ENCODE peak calls at places on chromosomes 5 and 9, in seven cellular contexts. P, I, S, N, V, T and G are unnamed samples. For H3K4me1, the result is how much of the 10 kb centered on the place peaks cover.

GRCh38 chr5:142749321-142749720 is 20.9 kb upstream of the ARHGAP26 start:
- DNase-seq in P (no peak), I (no peak), S (no peak), N (no peak), V (no peak), T (no peak), G (no peak)

GRCh38 chr9:112540800-112541199 is 54.2 kb downstream of the KIAA1958 start:
- DNase-seq in P (no peak), I (no peak), S (no peak), N (no peak), V (no peak), T (no peak), G (no peak)

GRCh38 chr9:93702261-93702660 is 125.9 kb downstream of the PHF2 start:
- DNase-seq in P (no peak), I (no peak), S (no peak), N (no peak), V (no peak), T (no peak), G (no peak)

GRCh38 chr5:17213938-17214337 is 3.5 kb upstream of the BASP1 start:
- DNase-seq in P (no peak), I (no peak), S (no peak), N (no peak), V (no peak), T (no peak), G (no peak)

GRCh38 chr9:69081261-69081660 is 45.7 kb downstream of the FXN start:
- DNase-seq in P (no peak), I (no peak), S (no peak), N (no peak), V (no peak), T (no peak), G (no peak)

GRCh38 chr5:141973871-141974595 is 5.1 kb downstream of the RNF14 start:
- DNase-seq in P (no peak), I (no peak), S (no peak), N (no peak), V (no peak), T (no peak), G (no peak)

GRCh38 chr5:77367733-77368132 is 124.4 kb downstream of the WDR41 start:
- DNase-seq in P (no peak), I (peak), S (no peak), N (peak), V (no peak), T (no peak), G (no peak)

GRCh38 chr9:109745335-109746283 is 34.4 kb upstream of the PALM2AKAP2 start:
- DNase-seq in P (peak), I (no peak), S (peak), N (no peak), V (no peak), T (no peak), G (peak)

GRCh38 chr5:105230516-105230915 is 1667.9 kb upstream of the NUDT12 start:
- DNase-seq in P (no peak), I (no peak), S (no peak), N (no peak), V (peak), T (no peak), G (no peak)

GRCh38 chr9:69951411-69951810 is 92.2 kb upstream of the MAMDC2 start:
- DNase-seq in P (no peak), I (no peak), S (no peak), N (no peak), V (no peak), T (no peak), G (no peak)

GRCh38 chr5:10536931-10537579 is 26.8 kb upstream of the ANKRD33B start:
- DNase-seq in P (no peak), I (no peak), S (no peak), N (no peak), V (peak), T (no peak), G (no peak)

GRCh38 chr5:173310861-173311515 is 17.2 kb downstream of the STC2 start:
- DNase-seq in P (no peak), I (no peak), S (peak), N (no peak), V (no peak), T (no peak), G (peak)

GRCh38 chr5:38148021-38148625 is 110.2 kb upstream of the EGFLAM start:
- DNase-seq in P (no peak), I (no peak), S (no peak), N (no peak), V (no peak), T (no peak), G (no peak)

GRCh38 chr5:84623034-84623433 is 238.4 kb upstream of the EDIL3 start:
- DNase-seq in P (no peak), I (no peak), S (no peak), N (no peak), V (no peak), T (no peak), G (no peak)

GRCh38 chr5:33715646-33716045 is 176.1 kb downstream of the ADAMTS12 start:
- DNase-seq in P (no peak), I (no peak), S (no peak), N (no peak), V (no peak), T (no peak), G (no peak)

GRCh38 chr5:34915856-34916192 is 313 bp downstream of the BRIX1 start:
- DNase-seq in P (no peak), I (no peak), S (no peak), N (no peak), V (no peak), T (no peak), G (no peak)

GRCh38 chr9:108511200-108511756 is 344.5 kb downstream of the ACTL7B start:
- DNase-seq in P (no peak), I (no peak), S (no peak), N (no peak), V (no peak), T (no peak), G (no peak)

GRCh38 chr5:157177935-157178334 is 2.7 kb upstream of the ITK start:
- DNase-seq in P (no peak), I (peak), S (no peak), N (no peak), V (no peak), T (no peak), G (no peak)

GRCh38 chr9:124505006-124505900 is 1.9 kb downstream of the NR5A1 start:
- DNase-seq in P (no peak), I (no peak), S (peak), N (no peak), V (no peak), T (no peak), G (no peak)

GRCh38 chr5:158013939-158014338 is 155.0 kb upstream of the CLINT1 start:
- DNase-seq in P (peak), I (peak), S (peak), N (no peak), V (peak), T (no peak), G (peak)

GRCh38 chr9:36991516-36992134 is 42.4 kb downstream of the PAX5 start:
- DNase-seq in P (no peak), I (peak), S (no peak), N (peak), V (peak), T (peak), G (peak)

GRCh38 chr5:113510836-113511451 is 2.5 kb upstream of the YTHDC2 start:
- DNase-seq in P (no peak), I (peak), S (no peak), N (peak), V (no peak), T (no peak), G (no peak)

GRCh38 chr9:133003071-133003461 is 24.6 kb downstream of the GFI1B start:
- DNase-seq in P (no peak), I (no peak), S (no peak), N (no peak), V (peak), T (no peak), G (no peak)

GRCh38 chr5:108747111-108748009 is at the start of gene FER:
- DNase-seq in P (no peak), I (peak), S (no peak), N (peak), V (peak), T (no peak), G (peak)

GRCh38 chr5:168979140-168979539 is 321.8 kb downstream of the SLIT3 start:
- DNase-seq in P (no peak), I (no peak), S (no peak), N (no peak), V (no peak), T (no peak), G (no peak)

GRCh38 chr9:136273244-136273865 is 27.7 kb upstream of the QSOX2 start:
- DNase-seq in P (no peak), I (no peak), S (no peak), N (no peak), V (no peak), T (no peak), G (no peak)

GRCh38 chr5:93359296-93359957 is 221.6 kb downstream of the NR2F1-AS1 start:
- DNase-seq in P (no peak), I (peak), S (no peak), N (peak), V (no peak), T (no peak), G (no peak)

GRCh38 chr9:137240321-137240840 is 706 bp upstream of the TUBB4B start:
- DNase-seq in P (peak), I (peak), S (peak), N (no peak), V (peak), T (no peak), G (peak)

GRCh38 chr5:124729687-124730359 is 16.6 kb downstream of the ZNF608 start:
- DNase-seq in P (no peak), I (no peak), S (no peak), N (no peak), V (no peak), T (no peak), G (no peak)

GRCh38 chr9:74496819-74497749 is at the start of gene RORB:
- DNase-seq in P (peak), I (peak), S (peak), N (no peak), V (peak), T (no peak), G (peak)

GRCh38 chr9:134628354-134628736 is 13.3 kb upstream of the COL5A1 start:
- DNase-seq in P (no peak), I (no peak), S (no peak), N (no peak), V (no peak), T (no peak), G (no peak)

GRCh38 chr5:43661102-43661501 is 58.1 kb downstream of the NNT start:
- DNase-seq in P (no peak), I (peak), S (no peak), N (peak), V (no peak), T (no peak), G (peak)

GRCh38 chr9:124975131-124975530 is 34.2 kb upstream of the GOLGA1 start:
- DNase-seq in P (no peak), I (no peak), S (no peak), N (no peak), V (no peak), T (no peak), G (no peak)

GRCh38 chr5:72586788-72587530 is 79.7 kb upstream of the ZNF366 start:
- DNase-seq in P (no peak), I (peak), S (no peak), N (no peak), V (no peak), T (no peak), G (no peak)

GRCh38 chr9:73137286-73137899 is 14.3 kb upstream of the ANXA1 start:
- DNase-seq in P (no peak), I (peak), S (no peak), N (no peak), V (no peak), T (no peak), G (no peak)

GRCh38 chr9:75615284-75615683 is 275.2 kb upstream of the PCSK5 start:
- DNase-seq in P (no peak), I (no peak), S (no peak), N (no peak), V (no peak), T (no peak), G (no peak)

GRCh38 chr5:180820788-180821321 is 18.2 kb upstream of the MGAT1 start:
- DNase-seq in P (peak), I (no peak), S (no peak), N (no peak), V (no peak), T (no peak), G (peak)
- H3K27ac ChIP-seq in P (peak), I (no peak), S (peak), N (no peak), V (no peak), T (no peak), G (peak)

GRCh38 chr9:21741151-21741550 is 61.3 kb upstream of the MTAP start:
- DNase-seq in P (no peak), I (no peak), S (no peak), N (no peak), V (no peak), T (no peak), G (no peak)

GRCh38 chr9:21747171-21747570 is 55.3 kb upstream of the MTAP start:
- DNase-seq in P (no peak), I (no peak), S (no peak), N (no peak), V (no peak), T (no peak), G (no peak)

GRCh38 chr9:21744874-21745273 is 57.6 kb upstream of the MTAP start:
- DNase-seq in P (no peak), I (no peak), S (no peak), N (no peak), V (no peak), T (no peak), G (no peak)

GRCh38 chr9:21746550-21746949 is 55.9 kb upstream of the MTAP start:
- DNase-seq in P (no peak), I (no peak), S (no peak), N (no peak), V (no peak), T (no peak), G (no peak)

DNA sequence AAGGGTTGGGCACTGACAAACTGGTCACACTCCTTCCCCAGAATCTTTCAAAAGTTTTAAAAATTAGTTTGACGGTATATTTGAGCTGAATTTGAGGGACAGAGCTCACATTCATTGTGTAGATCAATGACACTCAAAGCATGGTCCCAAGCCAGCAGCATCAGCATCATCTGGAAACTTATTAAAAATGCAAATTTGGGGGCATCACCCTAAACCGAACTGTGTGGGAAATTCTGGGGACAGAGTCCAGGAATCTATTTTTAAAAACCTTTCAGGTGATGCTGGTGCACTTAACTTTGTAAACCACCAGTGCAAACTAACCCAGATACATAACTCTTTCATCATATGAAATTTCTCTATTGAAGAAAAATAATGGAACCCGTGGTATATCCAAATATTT is 58.1 kb upstream of the MTAP start:
- DNase-seq in P (no peak), I (no peak), S (no peak), N (no peak), V (no peak), T (no peak), G (no peak)
- H3K4me1 ChIP-seq in P (under half), I (under half), S (under half), N (under half), V (under half), T (under half), G (under half)

GRCh38 chr9:87766697-87767096 is 40.8 kb downstream of the CTSL start:
- DNase-seq in P (no peak), I (peak), S (no peak), N (peak), V (peak), T (no peak), G (no peak)
- H3K27ac ChIP-seq in P (no peak), I (no peak), S (no peak), N (no peak), V (no peak), T (no peak), G (no peak)

DNA sequence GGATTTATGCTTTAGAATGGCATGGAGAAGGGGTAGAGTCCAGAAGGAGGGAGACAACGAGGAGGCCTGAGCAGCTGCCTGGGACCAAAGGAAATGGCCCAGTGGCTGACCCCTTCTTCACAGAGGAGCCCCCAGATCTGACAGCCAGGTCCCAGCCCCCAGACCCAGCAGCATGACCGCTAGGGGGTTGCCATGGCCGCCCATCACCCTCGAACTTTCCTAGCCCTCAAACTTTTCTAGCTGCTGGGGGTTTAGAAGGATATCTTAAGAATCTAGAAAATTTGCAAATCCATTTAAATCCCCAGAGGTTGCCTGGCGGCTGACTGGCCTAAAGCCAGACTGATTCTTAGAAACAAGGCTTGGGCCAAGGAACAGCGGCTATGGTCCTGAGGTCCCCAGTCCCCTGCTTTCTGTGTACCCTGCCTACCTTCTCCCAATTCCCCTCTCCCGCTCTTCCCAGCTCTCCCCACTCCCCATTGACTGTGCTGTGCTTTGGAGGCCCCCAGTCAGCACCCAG is 969 bp downstream of the PDGFRB start:
- DNase-seq in P (no peak), I (no peak), S (no peak), N (no peak), V (no peak), T (no peak), G (no peak)
- H3K4me1 ChIP-seq in P (under half), I (under half), S (under half), N (under half), V (under half), T (under half), G (under half)